ENCODE peak calls at places on chromosomes 11 and 22, in nine cellular contexts. N, V, D, F, O, K, Z, B and A are unnamed samples.

GRCh38 chr11:67347964-67348749 is 5.2 kb downstream of the POLD4 start:
- DNase-seq in N (no peak), V (no peak), D (no peak), F (no peak), O (peak; percentile 47), K (no peak), Z (no peak), B (no peak), A (no peak)

GRCh38 chr11:111983187-111983986 is 41.8 kb upstream of the DLAT start:
- DNase-seq in N (peak; percentile 81), V (peak; percentile 67), D (no peak), F (no peak), O (no peak), K (peak; percentile 63), Z (no peak), B (peak; percentile 54), A (no peak)

GRCh38 chr11:57883630-57884029 is 122.0 kb downstream of the CTNND1 start:
- DNase-seq in N (no peak), V (no peak), D (no peak), F (no peak), O (no peak), K (no peak), Z (no peak), B (no peak), A (no peak)

GRCh38 chr22:30604723-30605122 is 2.3 kb upstream of the TCN2 start:
- DNase-seq in N (no peak), V (no peak), D (no peak), F (no peak), O (no peak), K (no peak), Z (no peak), B (no peak), A (no peak)

GRCh38 chr11:117972044-117972443 is 14.2 kb upstream of the IL10RA start:
- DNase-seq in N (no peak), V (no peak), D (no peak), F (no peak), O (no peak), K (no peak), Z (no peak), B (no peak), A (no peak)

GRCh38 chr11:115201121-115201792 is 303.0 kb downstream of the CADM1 start:
- DNase-seq in N (no peak), V (no peak), D (no peak), F (no peak), O (peak; percentile 87), K (no peak), Z (no peak), B (no peak), A (no peak)

GRCh38 chr22:36204641-36205032 is 3.0 kb upstream of the APOL4 start:
- DNase-seq in N (peak; percentile 15), V (no peak), D (no peak), F (no peak), O (no peak), K (no peak), Z (no peak), B (no peak), A (no peak)

GRCh38 chr11:82698576-82699352 is 34.9 kb downstream of the FAM181B start:
- DNase-seq in N (no peak), V (no peak), D (no peak), F (no peak), O (no peak), K (no peak), Z (no peak), B (no peak), A (no peak)

GRCh38 chr11:117663826-117664225 is 133.2 kb downstream of the DSCAML1 start:
- DNase-seq in N (no peak), V (no peak), D (no peak), F (no peak), O (peak; percentile 8), K (no peak), Z (no peak), B (no peak), A (no peak)

GRCh38 chr22:19120829-19121630 is 1.2 kb downstream of the DGCR2 start:
- DNase-seq in N (peak; percentile 28), V (no peak), D (no peak), F (peak; percentile 39), O (peak; percentile 75), K (peak; percentile 76), Z (no peak), B (peak; percentile 64), A (no peak)

GRCh38 chr11:95152878-95153856 is 63.5 kb downstream of the ENDOD1 start:
- DNase-seq in N (no peak), V (no peak), D (no peak), F (peak; percentile 20), O (no peak), K (no peak), Z (peak; percentile 37), B (no peak), A (no peak)

DNA sequence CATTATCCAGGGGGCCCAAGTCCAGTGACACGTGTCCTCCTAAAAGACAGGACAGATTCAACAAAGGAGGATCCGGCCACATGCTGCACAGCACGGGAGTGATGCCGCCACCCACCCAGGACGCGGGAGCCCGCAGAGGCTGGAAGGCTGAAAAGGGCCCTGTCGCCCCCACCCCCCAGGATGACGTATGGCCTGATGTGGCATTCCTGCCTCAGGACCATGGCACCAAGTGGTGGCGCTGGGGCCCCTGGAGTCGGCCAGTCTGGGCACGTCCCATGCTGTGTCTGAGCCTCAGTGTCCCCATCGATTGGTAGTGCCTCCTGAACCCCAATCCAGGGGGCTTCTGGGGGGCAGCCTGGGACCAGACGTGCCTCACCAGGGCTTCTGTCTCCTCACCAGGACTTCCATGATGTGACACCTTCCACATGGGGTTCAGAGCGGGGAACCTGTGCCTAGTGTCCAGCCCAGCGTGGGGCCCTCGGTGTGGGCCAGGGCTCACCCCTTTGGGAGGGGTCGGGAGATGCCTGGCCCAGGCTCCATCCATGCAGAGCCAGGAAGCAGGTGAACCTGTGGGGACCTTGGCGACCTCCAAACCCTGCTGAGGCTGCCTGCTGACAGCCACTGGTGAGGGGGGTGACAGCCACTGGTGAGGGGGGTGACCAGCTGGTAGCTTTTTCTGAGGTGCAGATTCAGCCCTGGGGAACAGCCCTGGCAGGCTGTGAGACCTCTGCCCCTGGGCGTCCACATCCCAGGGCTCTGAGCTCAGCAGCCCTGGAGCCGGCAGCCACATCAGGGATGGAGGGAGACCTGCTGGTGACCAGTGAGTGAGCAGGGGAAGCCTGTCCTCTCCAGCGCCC is 75.3 kb downstream of the KCNQ1 start:
- DNase-seq in N (no peak), V (no peak), D (peak; percentile 4), F (no peak), O (no peak), K (no peak), Z (no peak), B (peak; percentile 27), A (no peak)
- H3K36me3 ChIP-seq in N (no peaks in the 10 kb centered on the region), V (no peaks in the 10 kb centered on the region), D (no peaks in the 10 kb centered on the region), F (no peaks in the 10 kb centered on the region), O (no peaks in the 10 kb centered on the region), K (no peaks in the 10 kb centered on the region), Z (no peaks in the 10 kb centered on the region), B (no peaks in the 10 kb centered on the region), A (peaks cover 34% of the 10 kb centered on the region)

GRCh38 chr22:47933226-47933625 is 1170.8 kb downstream of the TBC1D22A start:
- DNase-seq in N (no peak), V (no peak), D (no peak), F (no peak), O (no peak), K (no peak), Z (no peak), B (no peak), A (no peak)
- H3K9me3 ChIP-seq in N (no peaks in the 10 kb centered on the region), V (peaks cover 10% of the 10 kb centered on the region), D (peaks cover 15% of the 10 kb centered on the region), F (peaks cover 3% of the 10 kb centered on the region), O (no peaks in the 10 kb centered on the region), K (no peaks in the 10 kb centered on the region), Z (no peaks in the 10 kb centered on the region), B (no peaks in the 10 kb centered on the region), A (no peaks in the 10 kb centered on the region)

GRCh38 chr22:50420015-50420414 is 54.8 kb downstream of the SBF1 start:
- DNase-seq in N (no peak), V (no peak), D (no peak), F (no peak), O (no peak), K (no peak), Z (no peak), B (no peak), A (no peak)
- H3K36me3 ChIP-seq in N (peaks cover 66% of the 10 kb centered on the region), V (peaks cover 95% of the 10 kb centered on the region), D (peaks cover 95% of the 10 kb centered on the region), F (peaks cover 65% of the 10 kb centered on the region), O (peaks cover 26% of the 10 kb centered on the region), K (peaks cover 7% of the 10 kb centered on the region), Z (peaks cover 68% of the 10 kb centered on the region), B (peaks cover 100% of the 10 kb centered on the region), A (peaks cover 90% of the 10 kb centered on the region)

DNA sequence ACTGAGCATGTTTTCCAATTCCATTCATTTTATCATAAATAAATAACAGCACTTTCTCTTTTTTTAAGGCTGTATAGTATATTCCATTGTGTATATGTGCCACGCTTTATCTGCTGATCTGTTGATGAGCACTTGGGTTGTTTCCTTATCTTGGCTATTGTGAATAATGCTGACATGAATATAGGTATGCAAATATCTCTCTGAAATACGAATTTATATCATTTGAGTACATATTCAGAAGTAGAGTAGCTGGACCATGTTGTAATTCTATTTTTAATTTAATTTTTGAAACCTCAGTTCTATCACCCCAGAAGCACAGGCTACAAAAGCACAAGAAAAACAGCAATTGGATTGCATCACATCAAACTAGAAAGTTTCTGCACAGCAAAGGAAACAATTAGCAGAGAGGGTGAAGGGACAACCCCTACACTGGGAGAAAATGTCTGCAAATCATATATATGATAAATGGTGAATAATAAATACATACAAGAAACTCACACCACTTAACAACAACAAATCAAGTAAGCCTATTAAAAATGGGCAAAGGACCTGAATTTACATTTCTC is 43.4 kb downstream of the XKR3 start:
- DNase-seq in N (no peak), V (no peak), D (no peak), F (no peak), O (no peak), K (no peak), Z (no peak), B (no peak), A (no peak)
- H3K9me3 ChIP-seq in N (no peaks in the 10 kb centered on the region), V (peaks cover 2% of the 10 kb centered on the region), D (no peaks in the 10 kb centered on the region), F (no peaks in the 10 kb centered on the region), O (no peaks in the 10 kb centered on the region), K (no peaks in the 10 kb centered on the region), Z (no peaks in the 10 kb centered on the region), B (no peaks in the 10 kb centered on the region), A (no peaks in the 10 kb centered on the region)